ENCODE peak calls at places on chromosomes 5 and 9, in eight cellular contexts. M, S, U, X, Z, P, E and G are unnamed samples.

GRCh38 chr9:20236676-20237075 is 385.6 kb downstream of the MLLT3 start:
- DNase-seq in M (no peak), S (no peak), U (no peak), X (peak), Z (no peak), P (no peak), E (no peak), G (no peak)

GRCh38 chr9:4855861-4856260 is 63.1 kb downstream of the RCL1 start:
- DNase-seq in M (no peak), S (no peak), U (no peak), X (no peak), Z (no peak), P (no peak), E (no peak), G (no peak)

GRCh38 chr9:35827486-35827885 is 1.0 kb downstream of the FAM221B start:
- DNase-seq in M (peak), S (no peak), U (no peak), X (no peak), Z (no peak), P (no peak), E (no peak), G (no peak)

GRCh38 chr9:134663084-134663483 is 21.5 kb downstream of the COL5A1 start:
- DNase-seq in M (no peak), S (no peak), U (no peak), X (no peak), Z (no peak), P (no peak), E (no peak), G (no peak)

GRCh38 chr5:130836729-130837660 is 328.1 kb downstream of the HINT1 start:
- DNase-seq in M (peak), S (no peak), U (no peak), X (no peak), Z (no peak), P (no peak), E (peak), G (no peak)

GRCh38 chr9:14924821-14925220 is 14.6 kb upstream of the FREM1 start:
- DNase-seq in M (no peak), S (no peak), U (no peak), X (no peak), Z (no peak), P (no peak), E (no peak), G (no peak)

GRCh38 chr5:61496406-61497307 is 164.6 kb downstream of the ZSWIM6 start:
- DNase-seq in M (no peak), S (no peak), U (no peak), X (no peak), Z (peak), P (no peak), E (no peak), G (no peak)

GRCh38 chr9:114177423-114178064 is 22.2 kb downstream of the COL27A1 start:
- DNase-seq in M (peak), S (no peak), U (no peak), X (no peak), Z (no peak), P (no peak), E (no peak), G (no peak)

GRCh38 chr9:125332527-125332926 is 70.9 kb downstream of the GAPVD1 start:
- DNase-seq in M (peak), S (no peak), U (no peak), X (no peak), Z (no peak), P (no peak), E (peak), G (no peak)

GRCh38 chr9:101536938-101537337 is 3.3 kb downstream of the RNF20 start:
- DNase-seq in M (peak), S (no peak), U (peak), X (peak), Z (no peak), P (no peak), E (no peak), G (peak)

GRCh38 chr9:123327697-123328100 is 28.3 kb upstream of the CRB2 start:
- DNase-seq in M (peak), S (peak), U (no peak), X (no peak), Z (no peak), P (no peak), E (no peak), G (no peak)

GRCh38 chr9:81022177-81022576 is 667.2 kb downstream of the TLE1 start:
- DNase-seq in M (no peak), S (no peak), U (no peak), X (no peak), Z (no peak), P (no peak), E (no peak), G (no peak)

GRCh38 chr5:168227973-168228615 is 63.4 kb upstream of the WWC1 start:
- DNase-seq in M (no peak), S (no peak), U (no peak), X (no peak), Z (no peak), P (no peak), E (peak), G (no peak)

GRCh38 chr9:31848505-31849285 is 535.7 kb upstream of the ACO1 start:
- DNase-seq in M (peak), S (peak), U (no peak), X (no peak), Z (no peak), P (no peak), E (no peak), G (no peak)

GRCh38 chr9:31854187-31854586 is 530.3 kb upstream of the ACO1 start:
- DNase-seq in M (no peak), S (no peak), U (no peak), X (no peak), Z (no peak), P (no peak), E (no peak), G (no peak)
- TF ChIP-seq CTCF in M (no peak), S (no peak), U (no peak), X (no peak), Z (no peak), P (no peak), E (no peak), G (no peak)

GRCh38 chr9:88390371-88390990 is 2.2 kb downstream of the SPIN1 start:
- DNase-seq in M (no peak), S (no peak), U (no peak), X (no peak), Z (no peak), P (no peak), E (no peak), G (no peak)

GRCh38 chr9:88387733-88388202 is 476 bp upstream of the SPIN1 start:
- DNase-seq in M (peak), S (no peak), U (peak), X (no peak), Z (no peak), P (no peak), E (no peak), G (peak)

GRCh38 chr9:88387035-88387732 is 1.1 kb upstream of the SPIN1 start:
- DNase-seq in M (peak), S (peak), U (peak), X (no peak), Z (no peak), P (peak), E (no peak), G (no peak)

GRCh38 chr9:88388886-88389617 is 808 bp downstream of the SPIN1 start:
- DNase-seq in M (peak), S (peak), U (peak), X (peak), Z (no peak), P (peak), E (no peak), G (peak)

GRCh38 chr9:88388203-88388885 is at the start of gene SPIN1:
- DNase-seq in M (peak), S (peak), U (peak), X (peak), Z (no peak), P (peak), E (no peak), G (peak)
- TF ChIP-seq CTCF in M (no peak), S (no peak), U (peak), X (peak), Z (peak), P (peak), E (peak), G (peak)

GRCh38 chr5:173625686-173626500 is 9.4 kb upstream of the BOD1 start:
- DNase-seq in M (peak), S (no peak), U (no peak), X (no peak), Z (no peak), P (no peak), E (no peak), G (no peak)
- TF ChIP-seq CTCF in M (peak), S (no peak), U (no peak), X (no peak), Z (peak), P (no peak), E (peak), G (no peak)

GRCh38 chr9:77908293-77908692 is 123.3 kb downstream of the GNAQ start:
- DNase-seq in M (no peak), S (no peak), U (no peak), X (no peak), Z (no peak), P (no peak), E (no peak), G (no peak)
- TF ChIP-seq CTCF in M (no peak), S (no peak), U (no peak), X (no peak), Z (no peak), P (no peak), E (no peak), G (no peak)

GRCh38 chr5:31236339-31236738 is 42.9 kb downstream of the CDH6 start:
- DNase-seq in M (no peak), S (no peak), U (no peak), X (no peak), Z (no peak), P (no peak), E (no peak), G (no peak)

GRCh38 chr5:31237159-31237558 is 43.7 kb downstream of the CDH6 start:
- DNase-seq in M (peak), S (no peak), U (no peak), X (no peak), Z (no peak), P (no peak), E (no peak), G (no peak)

GRCh38 chr5:31235381-31235780 is 41.9 kb downstream of the CDH6 start:
- DNase-seq in M (no peak), S (no peak), U (no peak), X (no peak), Z (no peak), P (no peak), E (no peak), G (no peak)

GRCh38 chr5:31231171-31231570 is 37.7 kb downstream of the CDH6 start:
- DNase-seq in M (no peak), S (no peak), U (no peak), X (no peak), Z (no peak), P (no peak), E (no peak), G (no peak)

GRCh38 chr5:31232273-31232888 is 38.9 kb downstream of the CDH6 start:
- DNase-seq in M (peak), S (peak), U (peak), X (no peak), Z (no peak), P (no peak), E (no peak), G (peak)
- TF ChIP-seq CTCF in M (peak), S (peak), U (peak), X (peak), Z (peak), P (peak), E (peak), G (peak)

DNA sequence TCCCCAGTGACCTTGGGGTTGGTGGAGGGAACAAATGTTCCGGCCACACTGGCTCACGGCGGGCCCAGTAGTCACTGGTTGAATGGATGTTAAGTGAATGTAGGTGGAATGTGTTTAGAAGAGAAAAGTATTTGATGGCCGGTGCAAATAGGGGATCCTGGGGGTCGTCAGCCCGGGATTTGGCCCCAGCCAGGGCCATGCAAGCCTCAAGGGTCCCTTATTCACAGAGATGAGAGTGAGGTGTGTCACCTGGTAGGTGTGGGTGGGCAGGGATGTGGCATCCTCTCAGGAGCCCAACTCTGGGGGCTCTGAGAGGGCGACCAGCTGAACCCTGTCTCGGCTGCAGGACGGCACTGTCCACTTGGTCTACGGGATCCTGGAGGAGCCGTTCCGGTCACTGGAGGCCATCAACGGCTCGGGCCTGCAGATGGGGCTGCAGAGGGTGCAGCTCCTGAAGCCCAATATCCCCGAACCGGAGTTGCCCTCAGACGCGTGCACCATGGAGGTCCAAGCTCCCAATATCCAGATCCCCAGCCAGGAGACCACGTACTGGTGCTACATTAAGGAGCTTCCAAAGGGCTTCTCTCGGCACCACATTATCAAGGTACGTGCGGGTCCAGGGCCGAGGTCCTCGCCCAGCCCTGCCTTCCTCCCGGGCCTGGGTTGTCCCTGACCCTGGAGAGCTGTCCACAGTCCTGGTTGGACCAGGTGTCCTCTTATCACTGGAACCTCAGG is 5.9 kb downstream of the DBH start:
- DNase-seq in M (no peak), S (no peak), U (no peak), X (no peak), Z (no peak), P (no peak), E (no peak), G (no peak)
- TF ChIP-seq CTCF in M (no peak), S (no peak), U (no peak), X (no peak), Z (no peak), P (no peak), E (no peak), G (no peak)

DNA sequence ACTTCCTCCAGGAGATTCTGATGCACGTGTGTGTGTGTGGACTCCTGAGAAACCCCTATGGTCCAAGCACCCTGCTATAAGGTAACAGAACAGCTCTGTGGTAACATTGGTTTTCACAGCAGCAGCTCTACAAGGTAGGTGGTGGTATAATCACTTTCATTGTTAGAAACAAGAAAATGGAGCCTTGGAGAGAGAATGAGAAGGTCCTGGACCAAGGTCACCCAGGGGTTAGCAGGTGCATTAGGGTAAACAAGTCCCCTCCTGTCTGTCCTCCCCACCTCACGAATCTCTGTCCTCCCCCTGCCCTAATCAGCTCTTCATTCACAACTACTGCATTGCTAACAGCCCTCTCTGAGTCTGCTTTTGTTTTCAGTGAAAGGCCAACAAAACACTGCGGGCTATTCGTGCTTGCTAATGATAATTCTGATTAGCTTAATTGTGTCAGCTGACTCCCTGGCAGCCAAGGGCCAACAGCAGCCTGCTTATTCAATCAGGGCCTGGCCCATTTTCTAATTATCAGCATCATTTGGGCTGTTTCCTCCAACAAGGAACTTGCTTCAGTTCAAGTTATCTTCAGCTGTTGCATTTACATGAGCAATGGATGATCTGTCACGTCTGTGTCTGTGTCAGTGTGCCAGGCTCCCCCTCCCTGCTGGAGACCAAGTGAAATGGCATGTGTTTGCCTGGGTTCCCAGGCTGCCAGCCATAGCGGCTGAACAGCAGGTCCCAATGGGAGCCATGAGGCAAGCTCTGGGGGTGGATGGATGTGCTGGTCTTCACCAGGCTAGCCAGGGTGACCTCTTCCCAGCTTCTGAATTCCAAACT is 56.7 kb upstream of the EQTN start:
- DNase-seq in M (no peak), S (no peak), U (no peak), X (no peak), Z (no peak), P (no peak), E (peak), G (no peak)
- TF ChIP-seq CTCF in M (no peak), S (no peak), U (no peak), X (no peak), Z (no peak), P (no peak), E (no peak), G (no peak)

GRCh38 chr5:106849266-106849665 is 821.5 kb downstream of the EFNA5 start:
- DNase-seq in M (no peak), S (no peak), U (no peak), X (no peak), Z (no peak), P (no peak), E (no peak), G (no peak)

GRCh38 chr5:106843812-106844416 is 826.8 kb downstream of the EFNA5 start:
- DNase-seq in M (peak), S (no peak), U (no peak), X (no peak), Z (no peak), P (no peak), E (no peak), G (no peak)
- TF ChIP-seq CTCF in M (peak), S (peak), U (peak), X (peak), Z (peak), P (no peak), E (peak), G (peak)

GRCh38 chr5:51399636-51399993 is 16.4 kb downstream of the ISL1 start:
- DNase-seq in M (no peak), S (no peak), U (no peak), X (no peak), Z (no peak), P (no peak), E (no peak), G (no peak)
- TF ChIP-seq CTCF in M (no peak), S (no peak), U (no peak), X (no peak), Z (no peak), P (no peak), E (no peak), G (no peak)

GRCh38 chr5:9498541-9499497 is 47.1 kb downstream of the SEMA5A start:
- DNase-seq in M (peak), S (no peak), U (no peak), X (no peak), Z (no peak), P (no peak), E (no peak), G (peak)
- TF ChIP-seq CTCF in M (peak), S (peak), U (peak), X (peak), Z (peak), P (no peak), E (peak), G (no peak)